ENCODE peak calls at places on chromosomes 12 and 14, in nine cellular contexts. S is HT1080; C is activated CD4-positive, alpha-beta memory T cell treated with anti-CD3 and anti-CD28 coated beads, Interleukin-2, amount 10 ng/mL, durations not matched to agents 7 days and 5 days; Z is NCI-H1694; L is activated gamma-delta T cell treated with anti-CD3 and anti-CD28 coated beads, Interleukin-2, amount 50 U/mL, for 16 hours; M is T-helper 9 cell; J is putamen; T is activated CD4-positive, CD25-positive, alpha-beta regulatory T cell; N is T1000. G is an unnamed sample.

GRCh38 chr12:12901158-12901791 is 9.9 kb downstream of the GPRC5A start:
- DNase-seq in S (peak; percentile 96), C (no peak), Z (no peak), L (no peak), M (no peak), J (peak; percentile 65), T (no peak), N (peak; percentile 64), G (no peak)

GRCh38 chr12:27665704-27666103 is 30.5 kb upstream of the REP15 start:
- DNase-seq in S (no peak), C (no peak), Z (no peak), L (no peak), M (no peak), J (no peak), T (no peak), N (no peak), G (no peak)

GRCh38 chr12:56803750-56804149 is 40.6 kb downstream of the HSD17B6 start:
- DNase-seq in S (peak; percentile 72), C (no peak), Z (no peak), L (no peak), M (no peak), J (no peak), T (no peak), N (no peak), G (no peak)

GRCh38 chr14:54040851-54041250 is 84.2 kb upstream of the BMP4 start:
- DNase-seq in S (peak; percentile 33), C (no peak), Z (no peak), L (no peak), M (no peak), J (no peak), T (no peak), N (no peak), G (no peak)

GRCh38 chr12:117282490-117282889 is 78.9 kb downstream of the NOS1 start:
- DNase-seq in S (no peak), C (no peak), Z (no peak), L (no peak), M (no peak), J (no peak), T (no peak), N (no peak), G (no peak)

GRCh38 chr12:126910570-126910969 is 1356.4 kb upstream of the TMEM132C start:
- DNase-seq in S (no peak), C (no peak), Z (no peak), L (no peak), M (no peak), J (no peak), T (no peak), N (no peak), G (no peak)

GRCh38 chr12:57611116-57611809 is at the start of gene ARHGEF25:
- DNase-seq in S (no peak), C (peak; percentile 48), Z (peak; percentile 36), L (no peak), M (peak; percentile 37), J (peak; percentile 40), T (peak; percentile 23), N (peak; percentile 99), G (peak; percentile 52)

GRCh38 chr14:69820991-69821390 is 23.9 kb upstream of the SLC10A1 start:
- DNase-seq in S (no peak), C (no peak), Z (no peak), L (no peak), M (no peak), J (no peak), T (no peak), N (no peak), G (no peak)

GRCh38 chr12:19916982-19917381 is 451.4 kb upstream of the PDE3A start:
- DNase-seq in S (no peak), C (no peak), Z (no peak), L (no peak), M (no peak), J (no peak), T (no peak), N (no peak), G (no peak)

GRCh38 chr12:53208877-53209463 is 1.9 kb upstream of the ITGB7 start:
- DNase-seq in S (no peak), C (peak; percentile 62), Z (no peak), L (no peak), M (no peak), J (no peak), T (no peak), N (no peak), G (no peak)